ENCODE peak calls at places on chromosomes 12 and 14, in five cellular contexts. V is SJSA1, O is RWPE2, G is upper lobe of right lung, B is ascending aorta. R is an unnamed sample.
A peak's percentile ranks its signal among the peaks of the same experiment; 100 is the strongest.

GRCh38 chr12:19778822-19779221 is 339.5 kb downstream of the AEBP2 start:
- DNase-seq in G (no peak), O (no peak), V (no peak), B (no peak), R (no peak)

GRCh38 chr12:34298176-34298970 is 276.1 kb downstream of the ALG10 start:
- DNase-seq in V (no peak), G (peak; percentile 52), B (no peak), O (no peak), R (no peak)

GRCh38 chr12:119877639-119877948 is 474 bp upstream of the CIT start:
- DNase-seq in B (no peak), G (no peak), V (no peak), O (no peak), R (no peak)

GRCh38 chr14:58281969-58282368 is 16.4 kb upstream of the ARID4A start:
- DNase-seq in V (no peak), B (no peak), O (no peak), G (no peak), R (no peak)

GRCh38 chr12:131153956-131154355 is 200.2 kb downstream of the ADGRD1 start:
- DNase-seq in V (no peak), O (no peak), G (no peak), B (no peak), R (no peak)

GRCh38 chr12:27462851-27463250 is 16.3 kb downstream of the SMCO2 start:
- DNase-seq in B (no peak), V (no peak), G (no peak), O (no peak), R (no peak)

GRCh38 chr12:32309811-32310755 is 89.3 kb upstream of the FGD4 start:
- DNase-seq in O (no peak), B (no peak), G (no peak), V (no peak), R (peak; percentile 70)

GRCh38 chr14:71208702-71209357 is 301.6 kb downstream of the PCNX1 start:
- DNase-seq in V (no peak), B (no peak), O (no peak), G (no peak), R (no peak)

GRCh38 chr12:57278465-57279453 is 27.8 kb upstream of the STAC3 start:
- DNase-seq in O (no peak), B (no peak), V (no peak), G (no peak), R (no peak)

GRCh38 chr14:97299661-97300060 is 502.5 kb downstream of the VRK1 start:
- DNase-seq in G (no peak), O (no peak), B (no peak), V (no peak), R (peak; percentile 16)

GRCh38 chr12:9910716-9911421 is 21.3 kb downstream of the CLEC2A start:
- DNase-seq in O (no peak), G (no peak), V (no peak), B (no peak), R (no peak)

GRCh38 chr12:79975143-79975542 is 40.2 kb upstream of the PPP1R12A start:
- DNase-seq in V (no peak), B (no peak), O (no peak), G (no peak), R (no peak)

GRCh38 chr12:32240210-32240609 is 133.6 kb downstream of the BICD1 start:
- DNase-seq in G (no peak), V (no peak), B (no peak), O (no peak), R (no peak)

GRCh38 chr14:36275741-36276140 is 44.7 kb downstream of the MBIP start:
- DNase-seq in O (no peak), V (no peak), G (no peak), B (no peak), R (no peak)

GRCh38 chr12:96445743-96446655 is 43.4 kb upstream of the CFAP54 start:
- DNase-seq in B (no peak), V (peak; percentile 53), O (no peak), G (no peak), R (peak; percentile 64)

GRCh38 chr12:57096099-57096572 is 7.2 kb downstream of the NAB2 start:
- DNase-seq in G (no peak), V (no peak), O (peak; percentile 96), B (no peak), R (peak; percentile 33)

GRCh38 chr12:103546959-103547358 is 40.1 kb upstream of the STAB2 start:
- DNase-seq in B (no peak), V (no peak), O (no peak), G (no peak), R (no peak)

DNA sequence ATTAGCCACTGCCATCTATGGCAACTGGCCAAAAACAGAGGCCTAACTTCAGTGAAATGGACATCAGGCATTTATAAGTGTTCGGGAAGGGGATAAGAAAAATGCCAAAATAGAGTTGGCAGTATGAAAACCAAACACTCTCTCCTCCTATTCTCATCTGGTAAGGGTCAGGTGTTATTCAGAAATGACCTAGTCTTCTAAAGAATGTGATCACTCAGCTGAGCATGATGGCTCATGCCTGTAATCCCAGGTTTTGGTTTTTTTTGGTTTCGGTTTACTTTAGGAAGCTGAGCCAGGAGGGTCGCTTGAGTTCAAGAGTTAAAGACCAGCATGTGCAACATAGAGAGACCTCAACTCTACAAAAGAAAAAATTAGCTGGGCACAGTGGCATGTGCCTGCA is 170.3 kb downstream of the GRIN2B start:
- DNase-seq in G (no peak), V (no peak), B (no peak), O (no peak), R (no peak)
- H3K27ac ChIP-seq in G (no peak overlapping the region), V (no peak overlapping the region), B (no peak overlapping the region), O (no peak overlapping the region), R (no peak overlapping the region)

DNA sequence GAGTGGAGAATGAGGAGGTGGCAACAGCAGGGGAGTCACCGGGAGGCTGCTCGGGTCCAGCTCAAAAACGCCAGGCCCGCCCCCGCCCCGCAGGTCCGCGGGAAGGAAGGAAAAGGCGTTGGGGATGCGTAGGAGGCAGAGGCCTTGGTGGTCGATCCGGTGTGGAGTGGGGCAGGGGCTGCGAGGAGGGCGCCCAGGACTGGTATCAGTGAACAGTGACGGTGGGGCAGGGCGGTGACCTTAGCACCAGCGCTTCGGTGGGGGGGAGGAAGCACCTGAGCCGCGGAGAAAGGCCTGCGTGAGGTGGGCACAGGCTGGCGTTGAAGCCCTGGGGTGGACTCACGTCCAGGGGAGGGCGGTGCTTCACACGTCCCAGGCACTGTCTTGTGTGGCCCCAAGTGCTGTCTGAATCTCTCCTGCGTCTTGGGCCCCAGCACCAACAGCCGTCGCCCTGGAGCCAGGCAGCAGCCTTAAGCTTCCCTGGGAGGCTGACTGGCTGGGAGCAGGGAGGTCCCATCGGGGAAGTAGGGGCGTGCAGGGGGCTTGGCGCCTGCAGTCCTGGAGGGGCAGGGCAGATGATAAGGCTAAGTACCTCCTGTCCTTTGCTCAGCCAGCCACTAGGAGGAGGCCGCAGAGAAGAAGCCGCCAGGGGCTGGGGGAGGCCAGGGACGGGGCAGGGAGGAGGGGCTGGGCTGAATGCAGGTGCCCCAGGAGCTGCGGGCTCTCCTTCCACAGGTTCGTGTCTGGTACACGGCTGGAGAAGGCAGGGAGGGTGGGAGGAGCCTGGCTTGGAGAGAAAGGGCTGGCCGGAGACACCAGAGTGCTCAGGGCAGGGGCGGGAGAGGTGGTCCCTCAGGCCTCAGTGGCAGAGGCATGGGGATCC is 26.5 kb downstream of the ZBTB42 start:
- DNase-seq in O (peak; percentile 75), B (peak; percentile 65), V (peak; percentile 25), G (peak; percentile 81), R (peak; percentile 67)
- H3K4me3 ChIP-seq in O (peak overlapping the region; percentile 39), B (peak overlapping the region; percentile 92), V (peak overlapping the region; percentile 47), G (peak overlapping the region; percentile 64), R (no peak overlapping the region)

DNA sequence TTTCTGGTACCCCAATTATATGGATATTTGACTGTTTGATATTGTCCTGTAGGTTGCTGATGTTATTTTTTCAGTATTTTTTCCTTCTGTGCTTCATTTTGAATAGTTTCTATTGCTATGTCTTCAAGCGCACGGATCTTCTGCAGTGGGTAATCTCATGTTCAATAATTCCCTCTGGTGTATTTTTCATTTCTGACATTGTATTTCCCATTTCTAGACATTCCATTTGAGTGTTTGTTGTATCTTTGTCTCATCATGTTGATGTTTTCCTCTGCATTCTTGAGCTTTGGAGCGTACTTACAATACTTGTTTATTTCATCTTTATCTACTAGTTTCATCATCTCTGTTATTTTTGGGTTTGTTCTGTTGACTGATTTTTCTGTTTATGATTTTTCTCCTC is 22.0 kb downstream of the TSPAN9 start:
- DNase-seq in G (no peak), V (no peak), B (no peak), O (no peak), R (no peak)
- H3K4me1 ChIP-seq in G (peaks cover 40% of the 10 kb centered on the region), V (no peaks in the 10 kb centered on the region), B (peaks cover 22% of the 10 kb centered on the region), O (peaks cover 10% of the 10 kb centered on the region), R (no peaks in the 10 kb centered on the region)

GRCh38 chr14:24960816-24961215 is 89.1 kb downstream of the STXBP6 start:
- DNase-seq in O (no peak), V (no peak), G (no peak), B (no peak), R (no peak)
- H3K27ac ChIP-seq in O (no peak overlapping the region), V (no peak overlapping the region), G (no peak overlapping the region), B (no peak overlapping the region), R (no peak overlapping the region)

DNA sequence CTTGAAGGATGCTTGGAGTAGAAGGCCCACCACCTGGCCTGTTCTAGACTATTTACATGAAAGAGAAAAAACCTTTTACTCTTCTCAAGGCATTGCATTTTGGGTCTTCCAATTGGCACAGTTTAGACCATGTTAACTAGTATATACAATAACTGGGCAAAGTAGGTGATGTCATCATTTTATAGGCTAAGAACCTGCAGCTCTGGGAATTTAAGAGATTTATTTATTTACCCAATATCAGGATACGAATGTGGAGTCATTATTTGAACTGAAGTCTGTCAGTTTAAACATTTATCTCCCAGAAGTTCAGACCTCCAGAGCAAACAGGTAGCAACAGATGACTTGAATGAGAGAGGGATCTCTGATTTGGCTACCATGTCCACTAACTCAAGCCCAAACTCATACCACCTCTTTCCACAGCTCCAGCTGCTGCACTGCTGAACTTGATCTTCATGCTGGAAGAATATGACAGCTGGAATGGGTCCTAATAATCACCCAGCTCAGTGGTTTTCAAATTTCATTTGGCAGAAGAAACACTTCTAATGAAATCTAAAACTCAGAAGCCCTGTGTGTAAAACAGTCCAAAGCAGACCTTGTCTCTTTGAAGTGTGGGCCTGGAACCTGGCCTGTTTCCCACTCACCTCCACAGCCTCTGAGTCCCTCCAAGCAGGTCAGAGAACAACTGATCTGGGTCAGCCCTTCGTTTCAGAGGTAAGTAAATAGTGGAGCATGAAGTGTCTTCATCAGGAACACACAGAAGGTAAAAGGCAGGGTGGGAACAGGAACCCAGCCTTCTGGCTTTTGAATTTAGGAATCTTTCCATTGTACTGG is 179.3 kb downstream of the EMP1 start:
- DNase-seq in G (no peak), V (no peak), B (no peak), O (no peak), R (no peak)
- H3K4me3 ChIP-seq in G (no peak overlapping the region), V (no peak overlapping the region), B (no peak overlapping the region), O (no peak overlapping the region), R (no peak overlapping the region)

DNA sequence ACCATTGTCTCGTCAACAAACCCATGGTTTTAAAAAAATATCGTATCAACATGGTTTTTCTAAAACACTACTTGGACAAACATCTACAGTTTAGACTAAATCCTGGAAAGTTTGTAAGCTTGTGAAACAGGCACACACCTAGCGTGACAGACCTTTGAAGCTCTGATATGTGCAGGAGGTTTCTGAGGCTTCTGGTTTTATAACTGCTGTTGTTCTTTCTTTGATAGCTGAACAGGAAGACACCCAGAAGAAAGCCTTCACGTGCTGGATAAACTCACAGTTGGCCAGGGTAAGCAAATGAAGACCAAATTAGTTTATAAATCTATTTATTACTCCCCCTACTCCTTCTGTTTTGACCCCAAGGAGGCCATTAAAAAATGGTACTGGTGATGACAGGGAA is 87.6 kb downstream of the SYNE2 start:
- DNase-seq in O (no peak), V (no peak), G (no peak), B (no peak), R (peak; percentile 16)
- H3K4me1 ChIP-seq in O (peaks cover 5% of the 10 kb centered on the region), V (no peaks in the 10 kb centered on the region), G (no peaks in the 10 kb centered on the region), B (no peaks in the 10 kb centered on the region), R (no peaks in the 10 kb centered on the region)